ENCODE peak calls at places on chromosomes 7 and 10, in nine cellular contexts. One of them, this sample, is unnamed.

GRCh38 chr10:94224656-94225055 is 138.1 kb downstream of the NOC3L start:
- DNase-seq in astrocyte of the spinal cord: peak; percentile 58
- DNase-seq in LHCN-M2: peak; percentile 68
- DNase-seq in gastrocnemius medialis: no peak
- DNase-seq in WTC11: no peak
- DNase-seq in upper lobe of right lung: no peak
- DNase-seq in nucleus accumbens: no peak
- DNase-seq in Jurkat, Clone E6-1: no peak
- DNase-seq in A549: peak; percentile 22
- DNase-seq in this sample: no peak

GRCh38 chr10:129728905-129729540 is 235.1 kb downstream of the EBF3 start:
- DNase-seq in upper lobe of right lung: no peak
- DNase-seq in gastrocnemius medialis: no peak
- DNase-seq in Jurkat, Clone E6-1: no peak
- DNase-seq in WTC11: no peak
- DNase-seq in LHCN-M2: no peak
- DNase-seq in nucleus accumbens: no peak
- DNase-seq in astrocyte of the spinal cord: no peak
- DNase-seq in A549: no peak
- DNase-seq in this sample: peak; percentile 83

GRCh38 chr7:45435846-45436245 is 138.3 kb upstream of the ADCY1 start:
- DNase-seq in LHCN-M2: peak; percentile 92
- DNase-seq in A549: peak; percentile 8
- DNase-seq in upper lobe of right lung: no peak
- DNase-seq in gastrocnemius medialis: no peak
- DNase-seq in WTC11: no peak
- DNase-seq in astrocyte of the spinal cord: peak; percentile 85
- DNase-seq in nucleus accumbens: no peak
- DNase-seq in Jurkat, Clone E6-1: no peak
- DNase-seq in this sample: no peak

GRCh38 chr7:140398821-140399220 is 491 bp upstream of the SLC37A3 start:
- DNase-seq in LHCN-M2: no peak
- DNase-seq in Jurkat, Clone E6-1: no peak
- DNase-seq in upper lobe of right lung: peak; percentile 59
- DNase-seq in gastrocnemius medialis: no peak
- DNase-seq in A549: no peak
- DNase-seq in nucleus accumbens: no peak
- DNase-seq in WTC11: no peak
- DNase-seq in astrocyte of the spinal cord: no peak
- DNase-seq in this sample: peak; percentile 28

GRCh38 chr7:70634610-70635068 is 497.3 kb upstream of the GALNT17 start:
- DNase-seq in Jurkat, Clone E6-1: no peak
- DNase-seq in gastrocnemius medialis: no peak
- DNase-seq in LHCN-M2: no peak
- DNase-seq in A549: no peak
- DNase-seq in astrocyte of the spinal cord: peak; percentile 96
- DNase-seq in nucleus accumbens: no peak
- DNase-seq in upper lobe of right lung: no peak
- DNase-seq in WTC11: no peak
- DNase-seq in this sample: no peak

GRCh38 chr10:71218046-71218832 is 5.9 kb downstream of the UNC5B start:
- DNase-seq in A549: no peak
- DNase-seq in gastrocnemius medialis: no peak
- DNase-seq in nucleus accumbens: no peak
- DNase-seq in upper lobe of right lung: peak; percentile 47
- DNase-seq in LHCN-M2: peak; percentile 13
- DNase-seq in Jurkat, Clone E6-1: no peak
- DNase-seq in astrocyte of the spinal cord: peak; percentile 56
- DNase-seq in WTC11: no peak
- DNase-seq in this sample: peak; percentile 79

GRCh38 chr7:142323706-142324105 is 65.8 kb upstream of the PRSS58 start:
- DNase-seq in upper lobe of right lung: no peak
- DNase-seq in gastrocnemius medialis: no peak
- DNase-seq in WTC11: peak; percentile 88
- DNase-seq in nucleus accumbens: peak; percentile 79
- DNase-seq in Jurkat, Clone E6-1: no peak
- DNase-seq in astrocyte of the spinal cord: no peak
- DNase-seq in LHCN-M2: no peak
- DNase-seq in A549: peak; percentile 17
- DNase-seq in this sample: no peak

GRCh38 chr7:143000648-143001047 is 26.3 kb downstream of the OR9A2 start:
- DNase-seq in astrocyte of the spinal cord: no peak
- DNase-seq in gastrocnemius medialis: no peak
- DNase-seq in Jurkat, Clone E6-1: no peak
- DNase-seq in nucleus accumbens: no peak
- DNase-seq in A549: no peak
- DNase-seq in WTC11: no peak
- DNase-seq in upper lobe of right lung: no peak
- DNase-seq in LHCN-M2: no peak
- DNase-seq in this sample: no peak

GRCh38 chr7:20348408-20348807 is 17.7 kb downstream of the ITGB8 start:
- DNase-seq in Jurkat, Clone E6-1: no peak
- DNase-seq in gastrocnemius medialis: no peak
- DNase-seq in WTC11: no peak
- DNase-seq in A549: no peak
- DNase-seq in nucleus accumbens: no peak
- DNase-seq in upper lobe of right lung: no peak
- DNase-seq in astrocyte of the spinal cord: no peak
- DNase-seq in LHCN-M2: no peak
- DNase-seq in this sample: no peak

GRCh38 chr7:102469351-102469971 is 4.7 kb downstream of the LRWD1 start:
- DNase-seq in nucleus accumbens: no peak
- DNase-seq in upper lobe of right lung: no peak
- DNase-seq in WTC11: no peak
- DNase-seq in gastrocnemius medialis: no peak
- DNase-seq in LHCN-M2: no peak
- DNase-seq in astrocyte of the spinal cord: no peak
- DNase-seq in Jurkat, Clone E6-1: no peak
- DNase-seq in A549: no peak
- DNase-seq in this sample: peak; percentile 86

GRCh38 chr10:129332476-129332875 is 134.6 kb upstream of the MGMT start:
- DNase-seq in gastrocnemius medialis: no peak
- DNase-seq in Jurkat, Clone E6-1: peak; percentile 20
- DNase-seq in nucleus accumbens: no peak
- DNase-seq in upper lobe of right lung: no peak
- DNase-seq in WTC11: peak; percentile 68
- DNase-seq in astrocyte of the spinal cord: no peak
- DNase-seq in LHCN-M2: no peak
- DNase-seq in A549: no peak
- DNase-seq in this sample: no peak

This sample was measured in mesenteric fat pad.